ENCODE peak calls at places on chromosomes 11 and 22, in ten cellular contexts. T, V, C, R, E, G, N, M, Z and W are unnamed samples.

GRCh38 chr11:78419327-78419726 is 1.7 kb upstream of the GAB2 start:
- DNase-seq in E (peak), Z (peak), N (no peak), C (peak), M (no peak), G (no peak), V (no peak), R (no peak), T (no peak), W (no peak)

GRCh38 chr11:69771466-69771865 is 3.7 kb downstream of the FGF4 start:
- DNase-seq in E (no peak), C (no peak), M (no peak), R (no peak), G (no peak), Z (no peak), V (no peak), N (no peak), T (no peak), W (no peak)

GRCh38 chr11:2837651-2838050 is 47.9 kb downstream of the CDKN1C start:
- DNase-seq in R (no peak), Z (no peak), E (no peak), T (no peak), G (no peak), N (no peak), C (no peak), V (no peak), M (no peak), W (no peak)

GRCh38 chr22:50175921-50176849 is 5.7 kb downstream of the PANX2 start:
- DNase-seq in Z (no peak), R (no peak), G (no peak), M (no peak), C (no peak), N (no peak), T (no peak), E (peak), V (no peak), W (no peak)

GRCh38 chr11:69386594-69387408 is 92.8 kb downstream of the MYEOV start:
- DNase-seq in R (no peak), T (no peak), E (no peak), G (peak), N (no peak), Z (no peak), C (no peak), V (no peak), M (peak), W (no peak)

GRCh38 chr22:31977141-31977781 is 32.9 kb downstream of the YWHAH start:
- DNase-seq in C (peak), E (peak), M (peak), R (peak), G (peak), N (peak), T (peak), V (peak), Z (peak), W (peak)

GRCh38 chr22:47153854-47154542 is 391.5 kb downstream of the TBC1D22A start:
- DNase-seq in E (no peak), Z (no peak), R (peak), C (no peak), N (no peak), T (no peak), M (no peak), G (no peak), V (no peak), W (no peak)

GRCh38 chr11:116930177-116930576 is 92.8 kb upstream of the APOA1 start:
- DNase-seq in Z (peak), M (no peak), C (no peak), T (peak), N (no peak), V (no peak), E (no peak), G (peak), R (no peak), W (no peak)

GRCh38 chr11:13098890-13099289 is 89.8 kb downstream of the RASSF10 start:
- DNase-seq in T (no peak), C (no peak), Z (no peak), M (no peak), V (no peak), N (no peak), R (no peak), G (no peak), E (no peak), W (no peak)

GRCh38 chr11:74784234-74784633 is 35.6 kb downstream of the RNF169 start:
- DNase-seq in E (no peak), M (no peak), T (no peak), Z (no peak), R (no peak), C (no peak), V (no peak), N (no peak), G (no peak), W (no peak)

GRCh38 chr22:35480143-35480542 is 60.5 kb upstream of the RASD2 start:
- DNase-seq in G (no peak), C (no peak), Z (peak), T (no peak), E (no peak), V (no peak), N (no peak), R (no peak), M (no peak), W (no peak)

GRCh38 chr22:17205432-17205831 is 13.8 kb downstream of the ADA2 start:
- DNase-seq in N (no peak), T (no peak), V (no peak), E (no peak), C (no peak), M (no peak), G (no peak), R (no peak), Z (no peak), W (no peak)

GRCh38 chr11:619625-620050 is 3.9 kb upstream of the IRF7 start:
- DNase-seq in Z (no peak), C (no peak), E (peak), G (no peak), V (no peak), T (no peak), M (no peak), R (no peak), N (no peak), W (no peak)

GRCh38 chr11:128213461-128213860 is 373.9 kb downstream of the ETS1 start:
- DNase-seq in T (no peak), N (no peak), E (no peak), C (no peak), Z (no peak), G (no peak), V (no peak), R (no peak), M (no peak), W (no peak)

GRCh38 chr11:130050272-130050671 is 19.4 kb upstream of the APLP2 start:
- DNase-seq in C (no peak), E (no peak), M (no peak), T (no peak), G (no peak), Z (no peak), V (no peak), N (no peak), R (no peak), W (no peak)

GRCh38 chr11:24781288-24781687 is 284.4 kb downstream of the LUZP2 start:
- DNase-seq in T (no peak), V (no peak), R (no peak), G (no peak), E (no peak), M (no peak), Z (no peak), C (no peak), N (no peak), W (no peak)

GRCh38 chr11:46293616-46294015 is 16.2 kb downstream of the CREB3L1 start:
- DNase-seq in C (peak), E (no peak), G (no peak), Z (peak), N (no peak), V (no peak), M (no peak), T (no peak), R (no peak), W (no peak)

GRCh38 chr11:75603791-75604736 is 42.0 kb downstream of the SERPINH1 start:
- DNase-seq in Z (peak), E (no peak), C (peak), V (no peak), G (no peak), N (no peak), R (no peak), M (no peak), T (no peak), W (no peak)

GRCh38 chr11:122137081-122137793 is 21.2 kb upstream of the BLID start:
- DNase-seq in Z (peak), R (no peak), T (no peak), M (no peak), G (no peak), N (no peak), C (peak), E (no peak), V (no peak), W (no peak)

GRCh38 chr11:46913484-46913883 is 4.9 kb downstream of the LRP4 start:
- DNase-seq in Z (no peak), M (no peak), T (no peak), V (no peak), E (no peak), C (no peak), G (no peak), R (no peak), N (no peak), W (no peak)

GRCh38 chr11:71466358-71466757 is 13.4 kb downstream of the NADSYN1 start:
- DNase-seq in N (no peak), E (no peak), C (no peak), Z (no peak), R (no peak), V (peak), T (no peak), M (no peak), G (peak), W (no peak)

GRCh38 chr11:4095509-4096230 is 1.1 kb downstream of the RRM1 start:
- DNase-seq in N (no peak), C (peak), Z (peak), M (no peak), E (no peak), R (peak), G (no peak), T (no peak), V (no peak), W (no peak)

GRCh38 chr11:116082256-116082655 is 578.0 kb upstream of the CADM1 start:
- DNase-seq in N (no peak), G (no peak), E (no peak), Z (no peak), M (no peak), R (no peak), T (no peak), V (no peak), C (no peak), W (no peak)

GRCh38 chr11:64650923-64651523 is 60.0 kb downstream of the SLC22A12 start:
- DNase-seq in R (no peak), C (no peak), G (no peak), N (no peak), Z (peak), E (no peak), T (no peak), V (no peak), M (no peak), W (no peak)

GRCh38 chr11:79083346-79083745 is 357.5 kb downstream of the TENM4 start:
- DNase-seq in M (no peak), V (no peak), Z (no peak), R (no peak), E (no peak), T (no peak), C (no peak), G (no peak), N (no peak), W (no peak)

GRCh38 chr22:24803064-24803542 is 2.9 kb upstream of the SGSM1 start:
- DNase-seq in V (no peak), C (no peak), R (peak), G (peak), Z (peak), M (no peak), E (peak), N (peak), T (peak), W (peak)

GRCh38 chr22:39311592-39312400 is 7.6 kb downstream of the RPL3 start:
- DNase-seq in Z (peak), C (no peak), T (no peak), M (no peak), V (no peak), N (no peak), E (no peak), G (peak), R (no peak), W (no peak)

GRCh38 chr11:57800444-57801184 is 39.0 kb downstream of the CTNND1 start:
- DNase-seq in M (no peak), R (peak), G (no peak), E (no peak), T (no peak), Z (peak), V (no peak), N (no peak), C (peak), W (no peak)

GRCh38 chr11:95584180-95584579 is 205.4 kb downstream of the FAM76B start:
- DNase-seq in Z (peak), T (no peak), N (no peak), E (no peak), V (no peak), M (no peak), C (no peak), R (no peak), G (no peak), W (no peak)

GRCh38 chr11:80718611-80719291 is 1277.9 kb upstream of the TENM4 start:
- DNase-seq in C (no peak), V (no peak), N (no peak), Z (no peak), E (no peak), R (no peak), T (no peak), G (no peak), M (no peak), W (no peak)

GRCh38 chr11:58963551-58964075 is 24.3 kb downstream of the GLYATL1 start:
- DNase-seq in M (peak), V (no peak), T (no peak), N (no peak), G (no peak), C (no peak), Z (peak), E (no peak), R (peak), W (no peak)

GRCh38 chr22:47192651-47193437 is 430.4 kb downstream of the TBC1D22A start:
- DNase-seq in Z (no peak), V (no peak), E (peak), R (no peak), G (peak), C (no peak), N (no peak), M (peak), T (no peak), W (no peak)

GRCh38 chr11:117664897-117665296 is 132.1 kb downstream of the DSCAML1 start:
- DNase-seq in G (no peak), R (no peak), M (no peak), V (no peak), T (no peak), N (no peak), E (no peak), C (no peak), Z (no peak), W (no peak)